ENCODE peak calls at places on chromosome 1, in six cellular contexts. J, B, K, R, Q and E are unnamed samples.

GRCh38 chr1:214074477-214074876 is 86.7 kb downstream of the PROX1 start:
- DNase-seq in J (no peak), B (no peak), K (no peak), R (no peak), Q (no peak), E (no peak)

GRCh38 chr1:204225841-204226745 is 12.3 kb upstream of the GOLT1A start:
- DNase-seq in J (peak), B (no peak), K (no peak), R (no peak), Q (no peak), E (no peak)

GRCh38 chr1:6440198-6441126 is 15.9 kb downstream of the ESPN start:
- DNase-seq in J (peak), B (peak), K (peak), R (peak), Q (peak), E (peak)

GRCh38 chr1:23593556-23594148 is 34.4 kb upstream of the ID3 start:
- DNase-seq in J (peak), B (no peak), K (no peak), R (no peak), Q (no peak), E (peak)

GRCh38 chr1:25703671-25704637 is 87.4 kb downstream of the MAN1C1 start:
- DNase-seq in J (no peak), B (peak), K (peak), R (no peak), Q (no peak), E (no peak)

GRCh38 chr1:115545791-115546733 is 95.7 kb upstream of the VANGL1 start:
- DNase-seq in J (peak), B (no peak), K (no peak), R (peak), Q (peak), E (peak)

GRCh38 chr1:224493269-224493668 is 58.7 kb upstream of the WDR26 start:
- DNase-seq in J (no peak), B (no peak), K (no peak), R (no peak), Q (no peak), E (no peak)

GRCh38 chr1:211381481-211382181 is 55.0 kb downstream of the TRAF5 start:
- DNase-seq in J (no peak), B (no peak), K (no peak), R (no peak), Q (no peak), E (no peak)

DNA sequence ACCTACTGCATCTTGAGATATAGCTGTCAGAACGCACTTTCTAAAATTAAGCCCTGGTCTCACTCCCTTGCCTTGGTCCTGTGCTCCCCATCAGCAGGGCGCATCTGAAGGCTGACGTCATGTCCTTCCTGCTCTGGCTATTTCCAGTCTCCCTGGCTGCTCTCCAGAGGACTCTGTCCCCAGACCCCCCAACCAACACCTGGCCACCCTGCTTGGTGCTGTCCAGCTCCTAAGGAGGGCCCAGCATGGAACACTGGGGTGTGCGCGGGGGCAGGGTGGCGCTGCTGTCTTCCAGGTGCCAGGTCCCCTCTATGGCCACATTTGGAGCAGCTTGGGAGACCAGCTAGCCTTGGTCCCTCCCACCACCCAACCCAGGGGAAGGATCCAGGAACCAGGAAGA is 8.3 kb downstream of the TNNT2 start:
- DNase-seq in J (no peak), B (no peak), K (no peak), R (no peak), Q (no peak), E (no peak)
- H3K27ac ChIP-seq in J (no peak), B (no peak), K (no peak), R (no peak), Q (peak), E (no peak)

DNA sequence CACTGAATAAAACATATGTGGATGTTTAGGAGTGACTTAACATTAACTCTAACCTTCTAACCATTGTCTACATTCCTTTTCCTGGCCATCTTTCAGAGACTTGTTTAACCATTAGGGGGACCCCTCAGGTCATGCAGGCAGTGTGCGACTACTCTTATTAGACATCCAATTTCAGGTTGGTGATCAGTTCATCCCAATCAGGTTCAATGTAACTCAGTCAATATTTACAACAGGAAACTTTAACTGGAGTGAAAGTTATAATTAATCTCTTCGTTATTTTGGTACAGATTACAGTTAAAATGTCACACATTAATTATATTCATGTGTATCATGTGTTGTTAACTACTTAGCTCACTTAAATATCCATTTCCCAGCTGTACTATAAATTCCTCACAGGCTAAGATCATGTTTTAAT is 68.8 kb upstream of the RGS1 start:
- DNase-seq in J (peak), B (no peak), K (no peak), R (peak), Q (peak), E (no peak)
- TF ChIP-seq CTCF in J (peak), B (no peak), K (no peak), R (peak), Q (peak), E (no peak)

DNA sequence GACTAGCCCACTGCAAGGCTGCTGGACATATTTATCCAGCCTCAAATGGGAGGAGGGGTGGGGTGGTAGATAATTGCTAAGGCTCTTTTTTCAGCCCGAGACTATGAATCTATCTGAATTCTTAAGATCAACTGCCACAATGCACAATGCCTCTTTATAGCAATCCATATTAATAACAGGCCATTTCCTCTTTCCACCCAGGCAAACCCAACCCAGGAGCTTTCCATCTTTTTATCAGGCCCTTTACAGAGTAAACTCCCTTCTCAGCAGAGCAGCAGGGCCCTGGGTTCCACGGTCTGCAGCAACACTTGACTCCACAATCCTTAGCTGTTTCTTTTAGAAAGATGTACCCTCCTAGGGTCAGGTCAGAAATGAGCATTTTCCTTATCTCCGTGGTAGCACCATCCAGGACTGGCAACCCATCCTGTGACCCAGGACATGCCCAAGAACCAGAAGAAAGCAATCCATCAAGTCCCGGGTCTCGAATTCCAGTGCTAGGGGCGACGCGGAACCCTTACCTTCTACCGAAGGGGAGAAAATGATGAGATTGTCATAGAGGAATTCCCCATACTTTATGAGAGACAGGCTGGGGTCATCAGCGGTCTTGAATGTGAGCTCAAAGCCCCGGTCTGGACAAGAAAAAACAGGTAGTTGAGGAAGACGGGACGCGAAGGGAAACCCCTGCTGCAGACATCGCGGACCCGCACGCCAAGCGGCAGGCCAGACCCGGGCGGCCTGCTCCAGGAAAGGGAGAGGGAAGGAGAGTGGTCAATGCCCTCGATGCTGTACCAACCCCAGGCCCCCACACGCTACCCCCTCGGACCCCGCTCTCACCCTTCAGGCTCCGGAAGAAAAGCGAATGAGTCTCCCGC is 570 bp downstream of the DDOST start:
- DNase-seq in J (no peak), B (peak), K (no peak), R (no peak), Q (no peak), E (no peak)
- H3K27ac ChIP-seq in J (peak), B (peak), K (peak), R (no peak), Q (peak), E (peak)

GRCh38 chr1:32741417-32742131 is 39.0 kb upstream of the SYNC start:
- DNase-seq in J (no peak), B (no peak), K (no peak), R (peak), Q (no peak), E (peak)
- TF ChIP-seq CTCF in J (peak), B (no peak), K (no peak), R (peak), Q (peak), E (peak)

GRCh38 chr1:206921772-206922265 is at the start of gene FCMR:
- DNase-seq in J (no peak), B (peak), K (no peak), R (no peak), Q (peak), E (no peak)
- H3K27ac ChIP-seq in J (no peak), B (peak), K (peak), R (no peak), Q (no peak), E (no peak)

DNA sequence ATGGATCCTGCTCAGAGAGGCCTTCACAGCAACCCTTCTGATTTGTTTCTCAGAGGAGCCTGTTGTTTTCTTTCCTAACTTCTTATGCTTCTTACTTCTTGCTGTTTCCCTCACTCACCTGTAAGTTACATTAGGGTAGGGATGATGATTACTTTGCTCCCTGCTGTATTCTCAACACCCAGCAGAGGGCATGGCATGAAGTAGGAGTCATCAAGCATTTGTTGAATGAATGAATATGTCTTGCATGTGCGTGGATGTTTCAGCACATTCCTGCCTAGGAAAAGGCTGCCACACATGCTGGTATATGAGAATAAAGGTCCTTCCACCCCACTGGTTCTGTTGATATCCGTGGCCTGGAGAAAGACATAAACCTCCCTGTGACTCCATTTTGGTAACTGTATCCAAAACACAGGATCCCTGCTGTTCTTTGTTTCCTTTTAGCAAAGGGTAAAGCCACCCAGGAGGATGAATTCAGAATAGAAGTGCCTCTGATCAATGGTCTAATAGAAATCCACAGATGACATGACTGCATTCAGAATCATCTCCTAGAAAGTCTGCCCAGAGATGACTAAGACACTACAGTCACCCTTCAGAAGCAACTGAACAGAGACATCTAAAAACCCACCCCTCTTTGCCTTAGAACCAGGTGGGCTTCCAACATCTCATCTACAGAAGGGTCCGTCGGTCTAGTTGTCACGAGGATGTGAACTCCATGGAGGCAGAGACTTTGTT is 168.8 kb downstream of the ZSCAN20 start:
- DNase-seq in J (peak), B (no peak), K (no peak), R (peak), Q (peak), E (peak)
- TF ChIP-seq CTCF in J (peak), B (no peak), K (no peak), R (peak), Q (peak), E (peak)

DNA sequence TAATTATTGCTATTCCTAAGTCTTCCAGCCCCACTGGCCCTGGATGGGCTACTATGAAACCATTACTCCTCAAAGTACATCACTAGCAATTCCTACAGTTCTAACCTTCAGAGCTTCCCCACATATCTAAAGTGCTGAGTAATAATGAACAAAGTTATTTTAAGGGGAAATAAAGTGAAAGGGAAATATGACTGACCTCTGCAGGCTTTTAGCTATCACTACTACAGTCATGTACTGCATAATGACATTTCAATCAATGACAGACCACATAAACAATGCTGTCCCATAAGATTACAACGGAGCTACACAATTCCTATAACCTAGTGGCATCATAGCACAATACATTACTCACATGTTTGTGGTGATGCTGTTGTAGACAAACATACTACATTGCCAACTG is 32.5 kb upstream of the ASPM start:
- DNase-seq in J (peak), B (no peak), K (no peak), R (no peak), Q (peak), E (no peak)
- H3K27ac ChIP-seq in J (no peak), B (no peak), K (no peak), R (no peak), Q (no peak), E (no peak)

GRCh38 chr1:113415256-113416189 is 25.2 kb downstream of the MAGI3 start:
- DNase-seq in J (no peak), B (no peak), K (no peak), R (no peak), Q (no peak), E (no peak)
- TF ChIP-seq CTCF in J (no peak), B (no peak), K (no peak), R (no peak), Q (no peak), E (no peak)